ENCODE peak calls at places on chromosomes 12 and 14, in six cellular contexts. H, O, A, V, E and B are unnamed samples.

GRCh38 chr14:24806061-24806678 is 172.2 kb upstream of the GZMB start:
- DNase-seq in H (peak), O (peak), A (peak), V (peak), E (peak), B (peak)

GRCh38 chr14:95185452-95186392 is 28.4 kb upstream of the DICER1 start:
- DNase-seq in H (peak), O (no peak), A (no peak), V (peak), E (no peak), B (peak)

GRCh38 chr12:28191690-28192089 is 1.4 kb downstream of the CCDC91 start:
- DNase-seq in H (no peak), O (no peak), A (no peak), V (peak), E (peak), B (no peak)

GRCh38 chr12:128425883-128426282 is 158.9 kb downstream of the TMEM132C start:
- DNase-seq in H (no peak), O (no peak), A (no peak), V (no peak), E (no peak), B (no peak)

GRCh38 chr12:1307796-1308195 is 286.6 kb downstream of the FBXL14 start:
- DNase-seq in H (no peak), O (no peak), A (no peak), V (no peak), E (no peak), B (no peak)

GRCh38 chr12:122155705-122156104 is 18.3 kb downstream of the IL31 start:
- DNase-seq in H (no peak), O (no peak), A (no peak), V (no peak), E (no peak), B (no peak)

GRCh38 chr14:99247091-99247729 is 24.8 kb downstream of the BCL11B start:
- DNase-seq in H (no peak), O (no peak), A (no peak), V (no peak), E (no peak), B (no peak)

GRCh38 chr12:113396828-113397496 is 6.7 kb downstream of the SDS start:
- DNase-seq in H (no peak), O (peak), A (no peak), V (no peak), E (no peak), B (no peak)

GRCh38 chr14:104443391-104444158 is 136.0 kb upstream of the C14orf180 start:
- DNase-seq in H (no peak), O (no peak), A (no peak), V (no peak), E (no peak), B (no peak)

GRCh38 chr14:104512061-104512460 is 67.5 kb upstream of the C14orf180 start:
- DNase-seq in H (no peak), O (no peak), A (no peak), V (no peak), E (no peak), B (no peak)

GRCh38 chr14:30482270-30482669 is 76.7 kb upstream of the G2E3 start:
- DNase-seq in H (no peak), O (no peak), A (no peak), V (no peak), E (no peak), B (no peak)

GRCh38 chr12:75998292-75999063 is 33.1 kb downstream of the PHLDA1 start:
- DNase-seq in H (no peak), O (no peak), A (no peak), V (peak), E (peak), B (no peak)

GRCh38 chr12:591571-592505 is 71.4 kb downstream of the NINJ2 start:
- DNase-seq in H (no peak), O (no peak), A (no peak), V (no peak), E (no peak), B (no peak)

GRCh38 chr12:49288922-49289555 is 5.9 kb upstream of the PRPH start:
- DNase-seq in H (no peak), O (no peak), A (no peak), V (no peak), E (no peak), B (no peak)

GRCh38 chr12:54053625-54054441 is at the start of gene HOXC4:
- DNase-seq in H (no peak), O (no peak), A (no peak), V (no peak), E (no peak), B (peak)

GRCh38 chr12:459430-460258 is at the start of gene B4GALNT3:
- DNase-seq in H (no peak), O (peak), A (no peak), V (peak), E (peak), B (peak)

GRCh38 chr12:124350491-124350890 is 55.6 kb downstream of the RFLNA start:
- DNase-seq in H (no peak), O (no peak), A (no peak), V (no peak), E (no peak), B (no peak)

GRCh38 chr14:65780566-65780965 is 368.0 kb downstream of the FUT8 start:
- DNase-seq in H (no peak), O (no peak), A (no peak), V (no peak), E (no peak), B (no peak)

GRCh38 chr12:916240-916639 is 33.3 kb downstream of the RAD52 start:
- DNase-seq in H (no peak), O (no peak), A (no peak), V (no peak), E (no peak), B (no peak)

GRCh38 chr12:120121343-120121742 is 4.8 kb upstream of the RAB35 start:
- DNase-seq in H (no peak), O (no peak), A (no peak), V (no peak), E (no peak), B (no peak)

GRCh38 chr14:74595006-74595735 is 16.9 kb downstream of the LTBP2 start:
- DNase-seq in H (peak), O (no peak), A (no peak), V (peak), E (peak), B (no peak)

GRCh38 chr14:74403619-74404417 is 22.2 kb downstream of the SYNDIG1L start:
- DNase-seq in H (no peak), O (no peak), A (no peak), V (no peak), E (no peak), B (no peak)

GRCh38 chr12:101697930-101698781 is 716 bp downstream of the CHPT1 start:
- DNase-seq in H (peak), O (peak), A (peak), V (peak), E (peak), B (no peak)

GRCh38 chr14:75934998-75935628 is 46.7 kb downstream of the TGFB3 start:
- DNase-seq in H (no peak), O (no peak), A (no peak), V (no peak), E (no peak), B (no peak)

GRCh38 chr12:102167821-102168605 is 29.6 kb downstream of the PMCH start:
- DNase-seq in H (peak), O (no peak), A (no peak), V (peak), E (peak), B (no peak)

GRCh38 chr12:93020998-93021597 is 92.0 kb upstream of the EEA1 start:
- DNase-seq in H (no peak), O (no peak), A (no peak), V (peak), E (no peak), B (no peak)

GRCh38 chr12:100899301-100899700 is 104.7 kb downstream of the ANO4 start:
- DNase-seq in H (no peak), O (no peak), A (no peak), V (no peak), E (no peak), B (no peak)

GRCh38 chr14:95431199-95432145 is 85.0 kb downstream of the SYNE3 start:
- DNase-seq in H (no peak), O (no peak), A (no peak), V (peak), E (no peak), B (peak)

GRCh38 chr14:79028281-79028680 is 858.1 kb downstream of the NRXN3 start:
- DNase-seq in H (no peak), O (no peak), A (no peak), V (no peak), E (no peak), B (no peak)

GRCh38 chr12:71158361-71158882 is 623 bp upstream of the TSPAN8 start:
- DNase-seq in H (no peak), O (no peak), A (no peak), V (no peak), E (no peak), B (no peak)

GRCh38 chr12:78674311-78675085 is 190.1 kb upstream of the SYT1 start:
- DNase-seq in H (no peak), O (no peak), A (no peak), V (peak), E (peak), B (peak)

GRCh38 chr14:87283547-87283946 is 709.4 kb downstream of the GALC start:
- DNase-seq in H (no peak), O (no peak), A (no peak), V (no peak), E (no peak), B (no peak)

GRCh38 chr12:30643366-30643765 is 52.3 kb downstream of the IPO8 start:
- DNase-seq in H (no peak), O (no peak), A (no peak), V (peak), E (no peak), B (no peak)